ENCODE peak calls at places on chromosomes 1 and 21, in four cellular contexts. U is Ammon's horn, B is HFF-Myc, D is NCI-H774. K is an unnamed sample.

GRCh38 chr1:39995973-39996393 is 41.0 kb downstream of the MFSD2A start:
- DNase-seq in U (no peak), B (no peak), D (no peak), K (no peak)

GRCh38 chr1:222583079-222583478 is 6.7 kb downstream of the TAF1A start:
- DNase-seq in B (no peak), U (no peak), D (no peak), K (no peak)

GRCh38 chr1:24277420-24278169 is 41.6 kb upstream of the GRHL3 start:
- DNase-seq in B (no peak), D (no peak), U (peak), K (no peak)

GRCh38 chr1:35807614-35808375 is at the start of gene AGO4:
- DNase-seq in D (peak), U (peak), B (peak), K (no peak)

GRCh38 chr1:93708734-93709481 is 27.3 kb upstream of the BCAR3 start:
- DNase-seq in B (no peak), U (peak), D (no peak), K (no peak)

GRCh38 chr1:147496571-147496970 is 44.7 kb upstream of the BCL9 start:
- DNase-seq in D (no peak), B (no peak), U (peak), K (no peak)

GRCh38 chr1:12244078-12244477 is 14.2 kb downstream of the VPS13D start:
- DNase-seq in U (no peak), B (no peak), D (no peak), K (no peak)

GRCh38 chr21:26422138-26422537 is 150.9 kb downstream of the CYYR1 start:
- DNase-seq in D (no peak), B (no peak), U (no peak), K (no peak)

GRCh38 chr1:103788377-103788776 is 38.7 kb downstream of the AMY1C start:
- DNase-seq in D (no peak), U (peak), B (no peak), K (no peak)

K was measured in AG09319.